ENCODE peak calls at places on chromosome 22, in nine cellular contexts. W, N, K, F, A, O, M, X and T are unnamed samples. For H3K4me1, the result is how much of the 10 kb centered on the place peaks cover.

GRCh38 chr22:44734801-44735517 is 17.4 kb upstream of the ARHGAP8 start:
- DNase-seq in W (no peak), N (no peak), K (no peak), F (no peak), A (no peak), O (peak), M (no peak), X (no peak), T (no peak)

GRCh38 chr22:50734986-50735738 is 2.8 kb upstream of the ACR start:
- DNase-seq in W (no peak), N (no peak), K (peak), F (peak), A (peak), O (no peak), M (peak), X (no peak), T (no peak)

GRCh38 chr22:22461111-22461510 is 47.4 kb downstream of the ZNF280B start:
- DNase-seq in W (no peak), N (no peak), K (no peak), F (no peak), A (no peak), O (no peak), M (no peak), X (no peak), T (no peak)

GRCh38 chr22:19514831-19515565 is 9.2 kb downstream of the CLDN5 start:
- DNase-seq in W (no peak), N (no peak), K (no peak), F (no peak), A (no peak), O (no peak), M (no peak), X (no peak), T (no peak)

GRCh38 chr22:49764151-49764581 is 63.5 kb downstream of the BRD1 start:
- DNase-seq in W (no peak), N (no peak), K (peak), F (peak), A (peak), O (peak), M (peak), X (peak), T (no peak)

GRCh38 chr22:50182176-50183081 is 3.3 kb upstream of the TRABD start:
- DNase-seq in W (no peak), N (no peak), K (no peak), F (peak), A (peak), O (peak), M (peak), X (no peak), T (no peak)

GRCh38 chr22:17875156-17875555 is 100.9 kb upstream of the BID start:
- DNase-seq in W (no peak), N (no peak), K (no peak), F (no peak), A (no peak), O (no peak), M (no peak), X (no peak), T (no peak)

GRCh38 chr22:44728761-44729261 is 23.6 kb upstream of the ARHGAP8 start:
- DNase-seq in W (no peak), N (no peak), K (peak), F (no peak), A (no peak), O (peak), M (no peak), X (peak), T (no peak)

GRCh38 chr22:37609240-37610152 is 862 bp downstream of the GGA1 start:
- DNase-seq in W (no peak), N (no peak), K (no peak), F (no peak), A (no peak), O (no peak), M (no peak), X (peak), T (no peak)

GRCh38 chr22:37611202-37611601 is 2.6 kb downstream of the GGA1 start:
- DNase-seq in W (no peak), N (no peak), K (no peak), F (no peak), A (no peak), O (no peak), M (no peak), X (no peak), T (no peak)

GRCh38 chr22:37607912-37608476 is 640 bp upstream of the GGA1 start:
- DNase-seq in W (no peak), N (no peak), K (no peak), F (no peak), A (no peak), O (no peak), M (no peak), X (peak), T (no peak)

GRCh38 chr22:37608477-37609239 is at the start of gene GGA1:
- DNase-seq in W (peak), N (peak), K (peak), F (peak), A (peak), O (peak), M (peak), X (peak), T (no peak)

GRCh38 chr22:37610480-37611148 is 2.0 kb downstream of the GGA1 start:
- DNase-seq in W (no peak), N (no peak), K (no peak), F (no peak), A (no peak), O (no peak), M (peak), X (no peak), T (no peak)
- H3K4me3 ChIP-seq in W (no peak), N (peak), K (no peak), F (no peak), A (no peak), O (peak), M (peak), X (no peak), T (no peak)

GRCh38 chr22:40021401-40022000 is 26.7 kb downstream of the FAM83F start:
- DNase-seq in W (no peak), N (no peak), K (no peak), F (no peak), A (no peak), O (peak), M (peak), X (no peak), T (no peak)
- H3K4me1 ChIP-seq in W (under half), N (under half), K (under half), F (under half), A (under half), O (under half), M (under half), X (under half), T (under half)

DNA sequence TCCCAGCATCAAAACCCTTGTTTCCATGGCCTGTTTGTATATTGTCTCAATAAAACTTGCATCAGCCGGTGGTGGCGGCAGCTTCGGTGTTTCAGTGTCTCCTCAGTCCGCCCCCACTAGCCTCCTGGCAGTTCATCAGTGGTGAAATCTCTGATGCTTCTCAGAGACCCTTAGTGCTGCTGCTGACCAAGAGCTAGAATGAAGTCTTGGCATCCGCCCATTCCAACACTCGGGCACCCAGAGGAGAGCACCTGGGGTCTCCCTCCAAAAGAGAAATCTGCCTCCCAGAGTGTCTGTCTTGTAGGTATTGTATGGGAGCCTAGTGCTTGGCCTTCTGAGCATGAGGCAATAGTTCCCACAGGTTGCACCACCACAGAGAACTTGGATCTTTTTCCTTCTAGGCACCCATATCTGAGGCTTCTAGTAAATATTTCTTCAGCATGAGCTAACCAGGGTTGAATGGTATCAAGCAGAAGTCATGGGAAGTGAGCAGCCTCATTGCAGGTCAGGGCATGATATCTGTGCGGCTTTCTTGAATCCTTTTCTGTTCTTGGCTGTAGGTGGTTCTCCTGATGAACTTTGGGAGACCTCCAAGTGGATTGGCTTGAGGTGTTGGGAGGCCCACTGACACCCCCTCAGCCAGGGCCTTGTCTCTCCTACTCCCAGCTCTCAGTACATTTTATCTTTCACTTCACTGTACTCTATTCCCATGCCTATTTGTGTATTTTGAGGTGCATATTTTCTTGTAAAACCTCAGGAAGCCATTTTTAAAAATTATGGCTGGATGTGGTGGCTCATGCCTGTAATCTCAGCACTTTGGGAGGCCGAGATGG is 13.2 kb upstream of the AIFM3 start:
- DNase-seq in W (peak), N (no peak), K (peak), F (no peak), A (no peak), O (no peak), M (no peak), X (no peak), T (no peak)
- TF ChIP-seq POLR2AphosphoS5 in W (peak), N (no peak), K (no peak), F (peak), A (no peak), O (no peak), M (no peak), X (no peak), T (peak)

GRCh38 chr22:35539487-35539886 is 1.1 kb upstream of the RASD2 start:
- DNase-seq in W (no peak), N (no peak), K (no peak), F (no peak), A (no peak), O (no peak), M (no peak), X (no peak), T (no peak)
- H3K4me3 ChIP-seq in W (peak), N (no peak), K (peak), F (peak), A (no peak), O (peak), M (peak), X (no peak), T (peak)

GRCh38 chr22:28894793-28895192 is 11.4 kb downstream of the ZNRF3 start:
- DNase-seq in W (no peak), N (no peak), K (peak), F (no peak), A (no peak), O (no peak), M (no peak), X (no peak), T (no peak)
- H3K4me1 ChIP-seq in W (half or more), N (half or more), K (under half), F (under half), A (half or more), O (under half), M (under half), X (under half), T (under half)

GRCh38 chr22:46652081-46652929 is 32.1 kb downstream of the GRAMD4 start:
- DNase-seq in W (peak), N (no peak), K (no peak), F (no peak), A (no peak), O (peak), M (no peak), X (no peak), T (no peak)

GRCh38 chr22:46651316-46651715 is 31.1 kb downstream of the GRAMD4 start:
- DNase-seq in W (no peak), N (no peak), K (no peak), F (no peak), A (no peak), O (peak), M (no peak), X (no peak), T (no peak)

GRCh38 chr22:46646531-46647211 is 26.5 kb downstream of the GRAMD4 start:
- DNase-seq in W (peak), N (no peak), K (no peak), F (no peak), A (peak), O (no peak), M (no peak), X (no peak), T (no peak)

GRCh38 chr22:46650078-46650810 is 30.1 kb downstream of the GRAMD4 start:
- DNase-seq in W (no peak), N (no peak), K (no peak), F (no peak), A (no peak), O (peak), M (no peak), X (no peak), T (no peak)

GRCh38 chr22:46649176-46650077 is 29.2 kb downstream of the GRAMD4 start:
- DNase-seq in W (no peak), N (no peak), K (no peak), F (no peak), A (peak), O (peak), M (no peak), X (no peak), T (no peak)
- TF ChIP-seq POLR2AphosphoS5 in W (no peak), N (no peak), K (no peak), F (no peak), A (peak), O (peak), M (no peak), X (no peak), T (no peak)

GRCh38 chr22:25736378-25737011 is 5.5 kb upstream of the MYO18B start:
- DNase-seq in W (no peak), N (no peak), K (no peak), F (no peak), A (no peak), O (no peak), M (no peak), X (no peak), T (no peak)
- H3K4me3 ChIP-seq in W (no peak), N (no peak), K (no peak), F (no peak), A (no peak), O (no peak), M (no peak), X (no peak), T (no peak)

GRCh38 chr22:27397948-27398330 is 403.6 kb downstream of the MN1 start:
- DNase-seq in W (no peak), N (no peak), K (peak), F (no peak), A (peak), O (no peak), M (no peak), X (no peak), T (no peak)
- H3K4me1 ChIP-seq in W (under half), N (under half), K (under half), F (under half), A (under half), O (under half), M (under half), X (under half), T (under half)

GRCh38 chr22:28029962-28030361 is 110.9 kb upstream of the PITPNB start:
- DNase-seq in W (no peak), N (no peak), K (no peak), F (no peak), A (no peak), O (no peak), M (peak), X (peak), T (no peak)

GRCh38 chr22:28030442-28030841 is 111.4 kb upstream of the PITPNB start:
- DNase-seq in W (no peak), N (no peak), K (no peak), F (no peak), A (no peak), O (no peak), M (peak), X (no peak), T (no peak)

GRCh38 chr22:28027453-28028448 is 108.7 kb upstream of the PITPNB start:
- DNase-seq in W (no peak), N (no peak), K (peak), F (no peak), A (no peak), O (no peak), M (peak), X (peak), T (no peak)

GRCh38 chr22:28031383-28031922 is 112.4 kb upstream of the PITPNB start:
- DNase-seq in W (no peak), N (no peak), K (no peak), F (no peak), A (no peak), O (no peak), M (peak), X (no peak), T (no peak)

GRCh38 chr22:28029201-28029948 is 110.3 kb upstream of the PITPNB start:
- DNase-seq in W (no peak), N (no peak), K (no peak), F (peak), A (peak), O (no peak), M (peak), X (peak), T (no peak)
- TF ChIP-seq POLR2AphosphoS5 in W (no peak), N (no peak), K (no peak), F (no peak), A (peak), O (peak), M (peak), X (no peak), T (peak)

GRCh38 chr22:41641854-41642253 is 20.8 kb downstream of the XRCC6 start:
- DNase-seq in W (no peak), N (no peak), K (no peak), F (no peak), A (no peak), O (no peak), M (no peak), X (no peak), T (no peak)

GRCh38 chr22:41638124-41638523 is 17.0 kb downstream of the XRCC6 start:
- DNase-seq in W (no peak), N (no peak), K (no peak), F (no peak), A (no peak), O (no peak), M (no peak), X (no peak), T (no peak)

GRCh38 chr22:41647771-41648170 is 26.7 kb downstream of the XRCC6 start:
- DNase-seq in W (no peak), N (no peak), K (no peak), F (no peak), A (no peak), O (no peak), M (no peak), X (no peak), T (no peak)

GRCh38 chr22:41638748-41639147 is 17.7 kb downstream of the XRCC6 start:
- DNase-seq in W (no peak), N (no peak), K (no peak), F (no peak), A (no peak), O (no peak), M (no peak), X (no peak), T (no peak)

GRCh38 chr22:41642711-41643110 is 21.6 kb downstream of the XRCC6 start:
- DNase-seq in W (no peak), N (no peak), K (no peak), F (no peak), A (no peak), O (no peak), M (no peak), X (no peak), T (no peak)
- H3K4me3 ChIP-seq in W (no peak), N (no peak), K (no peak), F (no peak), A (no peak), O (no peak), M (no peak), X (no peak), T (no peak)